ENCODE peak calls at places on chromosomes 4 and X, in five cellular contexts. T, L, U, E and D are unnamed samples.

GRCh38 chr4:38687571-38688011 is 23.6 kb downstream of the KLF3 start:
- DNase-seq in T (no peak), L (no peak), U (no peak), E (no peak), D (no peak)

GRCh38 chrX:68940601-68941000 is 111.8 kb downstream of the EFNB1 start:
- DNase-seq in T (no peak), L (no peak), U (no peak), E (peak; percentile 48), D (no peak)

GRCh38 chr4:68907230-68907629 is 44.4 kb downstream of the UGT2A3 start:
- DNase-seq in T (no peak), L (no peak), U (no peak), E (no peak), D (no peak)

GRCh38 chrX:139890991-139891700 is 41.7 kb downstream of the ATP11C start:
- DNase-seq in T (no peak), L (no peak), U (no peak), E (no peak), D (no peak)

GRCh38 chr4:57037982-57038604 is 59.4 kb downstream of the POLR2B start:
- DNase-seq in T (peak; percentile 25), L (peak; percentile 59), U (peak; percentile 72), E (no peak), D (peak; percentile 67)

GRCh38 chr4:10891866-10892265 is 207.3 kb upstream of the CLNK start:
- DNase-seq in T (no peak), L (no peak), U (no peak), E (no peak), D (no peak)

GRCh38 chr4:29549308-29549707 is 1170.9 kb upstream of the PCDH7 start:
- DNase-seq in T (no peak), L (no peak), U (no peak), E (no peak), D (no peak)

GRCh38 chr4:20172070-20172760 is 79.5 kb upstream of the SLIT2 start:
- DNase-seq in T (no peak), L (no peak), U (no peak), E (no peak), D (no peak)

GRCh38 chr4:7067147-7067522 is 729 bp downstream of the GRPEL1 start:
- DNase-seq in T (no peak), L (no peak), U (no peak), E (peak; percentile 82), D (peak; percentile 51)

GRCh38 chr4:179352221-179352620 is 1910.0 kb upstream of the AGA start:
- DNase-seq in T (no peak), L (no peak), U (no peak), E (no peak), D (no peak)

GRCh38 chr4:22071749-22072148 is 123.2 kb upstream of the KCNIP4 start:
- DNase-seq in T (no peak), L (no peak), U (no peak), E (no peak), D (no peak)

GRCh38 chr4:168882650-168883233 is 127.3 kb downstream of the CBR4 start:
- DNase-seq in T (no peak), L (no peak), U (no peak), E (peak; percentile 69), D (no peak)

GRCh38 chrX:101395789-101396188 is 5.0 kb downstream of the RPL36A start:
- DNase-seq in T (no peak), L (no peak), U (no peak), E (no peak), D (no peak)

GRCh38 chr4:891747-892146 is 40.4 kb downstream of the GAK start:
- DNase-seq in T (peak; percentile 8), L (no peak), U (peak; percentile 61), E (no peak), D (no peak)

GRCh38 chr4:176638992-176639391 is 153.7 kb downstream of the VEGFC start:
- DNase-seq in T (no peak), L (no peak), U (no peak), E (no peak), D (no peak)

GRCh38 chrX:130916636-130917422 is 13.8 kb upstream of the ENOX2 start:
- DNase-seq in T (peak; percentile 44), L (no peak), U (peak; percentile 62), E (no peak), D (peak; percentile 28)

GRCh38 chrX:9352683-9353430 is 112.0 kb upstream of the TBL1X start:
- DNase-seq in T (no peak), L (peak; percentile 23), U (no peak), E (no peak), D (peak; percentile 49)

GRCh38 chr4:52748432-52748831 is 2.8 kb downstream of the ERVMER34-1 start:
- DNase-seq in T (no peak), L (no peak), U (no peak), E (no peak), D (no peak)

GRCh38 chr4:168908093-168908492 is 102.0 kb downstream of the CBR4 start:
- DNase-seq in T (no peak), L (no peak), U (no peak), E (no peak), D (no peak)

GRCh38 chrX:131763674-131764073 is 219.8 kb downstream of the OR13H1 start:
- DNase-seq in T (peak; percentile 69), L (no peak), U (peak; percentile 29), E (peak; percentile 80), D (peak; percentile 85)

GRCh38 chr4:48340276-48340904 is 939 bp upstream of the SLAIN2 start:
- DNase-seq in T (peak; percentile 10), L (no peak), U (no peak), E (no peak), D (no peak)

GRCh38 chr4:48339642-48340041 is 1.7 kb upstream of the SLAIN2 start:
- DNase-seq in T (no peak), L (no peak), U (no peak), E (no peak), D (no peak)

GRCh38 chr4:48341776-48342558 is 638 bp downstream of the SLAIN2 start:
- DNase-seq in T (no peak), L (no peak), U (peak; percentile 62), E (peak; percentile 82), D (peak; percentile 55)

GRCh38 chr4:48342559-48342878 is 1.2 kb downstream of the SLAIN2 start:
- DNase-seq in T (no peak), L (no peak), U (no peak), E (no peak), D (no peak)

DNA sequence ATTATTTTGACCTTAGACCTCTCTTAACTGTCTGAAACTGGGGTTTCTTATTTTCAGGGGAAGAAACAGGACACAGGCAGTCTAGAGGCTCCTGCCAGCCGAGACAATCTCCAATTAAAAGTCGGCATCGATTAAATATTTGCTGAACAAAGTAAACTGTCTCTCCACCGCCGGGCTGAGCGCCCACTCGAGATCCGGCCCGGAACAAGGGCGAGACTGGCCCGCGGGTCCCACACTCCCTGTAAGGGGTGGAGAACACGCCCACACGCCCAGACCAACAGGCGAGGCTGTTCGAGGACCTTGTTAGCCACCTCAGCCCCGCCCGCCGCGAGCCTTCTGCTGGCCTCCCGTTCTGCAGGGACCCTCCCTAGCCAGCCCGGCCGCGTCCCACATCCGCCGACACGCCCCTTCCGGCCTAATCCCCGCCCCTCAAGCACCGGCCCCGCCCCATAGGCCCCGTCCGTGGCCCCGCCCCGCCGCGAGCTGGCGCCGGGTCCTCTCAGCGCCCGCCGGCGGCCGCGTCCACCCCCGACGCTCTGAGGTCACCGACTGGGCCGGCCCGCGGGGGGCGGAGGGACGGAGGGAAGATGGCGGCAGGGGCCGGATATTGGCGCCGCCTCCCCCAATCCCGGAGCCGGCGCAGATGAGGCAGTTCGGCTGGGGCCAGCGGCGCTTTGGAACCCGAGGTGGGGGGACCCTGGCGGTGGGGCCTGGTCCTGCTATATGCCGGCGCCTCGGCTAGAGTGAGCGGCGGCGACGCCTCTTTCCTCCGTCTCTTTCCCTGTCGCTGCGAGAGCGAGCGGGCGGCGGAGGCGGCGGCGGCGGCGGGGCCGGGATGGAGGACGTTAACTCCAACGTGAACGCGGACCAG is at the start of gene SLAIN2:
- DNase-seq in T (peak; percentile 86), L (peak; percentile 99), U (peak; percentile 99), E (peak; percentile 99), D (peak; percentile 99)
- TF ChIP-seq EP300 in T (no peak), L (no peak), U (no peak), E (no peak), D (no peak)

GRCh38 chr4:108590776-108591175 is 29.6 kb upstream of the RPL34 start:
- DNase-seq in T (no peak), L (no peak), U (no peak), E (no peak), D (no peak)

GRCh38 chr4:108592674-108592986 is 27.7 kb upstream of the RPL34 start:
- DNase-seq in T (no peak), L (no peak), U (no peak), E (no peak), D (no peak)

GRCh38 chr4:108586778-108587177 is 33.6 kb upstream of the RPL34 start:
- DNase-seq in T (no peak), L (no peak), U (no peak), E (no peak), D (no peak)
- H3K4me1 ChIP-seq in T (no peaks in the 10 kb centered on the region), L (no peaks in the 10 kb centered on the region), U (no peaks in the 10 kb centered on the region), E (no peaks in the 10 kb centered on the region), D (no peaks in the 10 kb centered on the region)

GRCh38 chrX:55011294-55011693 is 11.1 kb downstream of the APEX2 start:
- DNase-seq in T (no peak), L (no peak), U (peak; percentile 39), E (no peak), D (no peak)

GRCh38 chrX:55006827-55007621 is 6.9 kb downstream of the APEX2 start:
- DNase-seq in T (no peak), L (no peak), U (no peak), E (peak; percentile 55), D (no peak)

GRCh38 chrX:55004231-55004630 is 4.1 kb downstream of the APEX2 start:
- DNase-seq in T (no peak), L (no peak), U (no peak), E (no peak), D (no peak)

GRCh38 chrX:55007633-55008032 is 7.5 kb downstream of the APEX2 start:
- DNase-seq in T (no peak), L (peak; percentile 6), U (no peak), E (no peak), D (peak; percentile 51)

DNA sequence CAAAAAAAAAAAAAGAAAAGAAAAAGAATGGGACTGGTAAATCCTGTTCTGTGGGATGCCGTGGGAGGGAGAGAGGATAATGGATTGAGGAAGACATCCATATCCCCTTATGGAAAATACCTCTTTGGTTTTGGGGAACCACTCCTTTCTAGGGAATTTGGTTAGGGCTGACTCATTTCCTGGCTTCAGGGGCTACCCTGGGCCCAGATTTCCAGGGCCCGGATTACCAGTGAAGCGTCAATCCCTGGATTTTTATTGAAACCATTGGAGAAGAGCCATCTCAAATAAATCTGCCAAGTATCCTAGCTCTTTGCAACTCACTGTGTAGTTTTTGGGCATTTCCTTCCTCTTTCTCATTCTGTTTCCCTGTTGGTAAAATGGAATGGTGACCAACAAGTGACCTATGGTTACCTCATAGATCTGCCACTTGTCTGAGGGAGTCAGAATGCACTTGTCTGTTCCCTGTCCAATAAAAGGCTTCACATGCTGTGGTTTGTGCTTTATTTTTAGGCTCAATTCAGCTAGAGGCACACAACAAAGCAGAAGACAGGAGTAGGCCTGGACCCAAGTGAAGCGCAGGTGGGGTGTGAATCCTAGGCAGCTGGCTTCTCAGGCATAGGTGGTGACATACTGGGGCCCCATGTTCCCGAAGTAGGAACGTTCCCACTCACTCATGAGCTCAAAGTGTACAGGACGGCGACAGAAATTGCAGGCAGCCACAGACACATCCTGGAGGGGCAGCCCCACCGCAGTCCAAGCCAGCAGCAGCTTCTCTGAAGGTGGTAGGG is 8.6 kb downstream of the APEX2 start:
- DNase-seq in T (no peak), L (no peak), U (no peak), E (no peak), D (no peak)
- H3K27ac ChIP-seq in T (peak overlapping the region; percentile 45), L (no peak overlapping the region), U (no peak overlapping the region), E (peak overlapping the region; percentile 62), D (no peak overlapping the region)

GRCh38 chr4:158826882-158827281 is 58.1 kb downstream of the FNIP2 start:
- DNase-seq in T (no peak), L (no peak), U (no peak), E (no peak), D (peak; percentile 63)
- TF ChIP-seq EP300 in T (no peak), L (no peak), U (no peak), E (no peak), D (no peak)